ENCODE peak calls at places on chromosomes 13 and 19, in nine cellular contexts. One of them, this sample, is unnamed.

GRCh38 chr13:35891973-35892441 is 239.2 kb downstream of the DCLK1 start:
- DNase-seq in pancreas: no peak
- DNase-seq in mucosa of descending colon: no peak
- DNase-seq in heart right ventricle: no peak
- DNase-seq in foreskin fibroblast: peak; percentile 22
- DNase-seq in adrenal gland: no peak
- DNase-seq in HL-60: no peak
- DNase-seq in omental fat pad: no peak
- DNase-seq in PC-3: peak; percentile 87
- DNase-seq in this sample: no peak

GRCh38 chr13:50589139-50589538 is 254.4 kb downstream of the DLEU7 start:
- DNase-seq in mucosa of descending colon: no peak
- DNase-seq in PC-3: peak; percentile 61
- DNase-seq in HL-60: no peak
- DNase-seq in adrenal gland: peak; percentile 24
- DNase-seq in foreskin fibroblast: peak; percentile 97
- DNase-seq in omental fat pad: no peak
- DNase-seq in heart right ventricle: no peak
- DNase-seq in pancreas: no peak
- DNase-seq in this sample: peak; percentile 74

GRCh38 chr13:51714663-51715168 is 89.2 kb downstream of the DHRS12 start:
- DNase-seq in omental fat pad: no peak
- DNase-seq in heart right ventricle: no peak
- DNase-seq in PC-3: peak; percentile 82
- DNase-seq in adrenal gland: no peak
- DNase-seq in foreskin fibroblast: peak; percentile 83
- DNase-seq in HL-60: peak; percentile 27
- DNase-seq in pancreas: no peak
- DNase-seq in mucosa of descending colon: no peak
- DNase-seq in this sample: no peak

GRCh38 chr19:55251296-55252081 is 7.3 kb downstream of the PPP6R1 start:
- DNase-seq in omental fat pad: no peak
- DNase-seq in adrenal gland: no peak
- DNase-seq in pancreas: no peak
- DNase-seq in foreskin fibroblast: no peak
- DNase-seq in heart right ventricle: no peak
- DNase-seq in PC-3: peak; percentile 87
- DNase-seq in HL-60: no peak
- DNase-seq in mucosa of descending colon: no peak
- DNase-seq in this sample: no peak

GRCh38 chr13:19646062-19646461 is 12.6 kb downstream of the MPHOSPH8 start:
- DNase-seq in mucosa of descending colon: no peak
- DNase-seq in adrenal gland: no peak
- DNase-seq in heart right ventricle: no peak
- DNase-seq in HL-60: no peak
- DNase-seq in omental fat pad: no peak
- DNase-seq in foreskin fibroblast: no peak
- DNase-seq in PC-3: no peak
- DNase-seq in pancreas: no peak
- DNase-seq in this sample: no peak

GRCh38 chr13:67557642-67558241 is 327.6 kb upstream of the PCDH9 start:
- DNase-seq in foreskin fibroblast: no peak
- DNase-seq in HL-60: peak; percentile 12
- DNase-seq in heart right ventricle: no peak
- DNase-seq in adrenal gland: no peak
- DNase-seq in pancreas: no peak
- DNase-seq in mucosa of descending colon: no peak
- DNase-seq in PC-3: no peak
- DNase-seq in omental fat pad: no peak
- DNase-seq in this sample: no peak

GRCh38 chr13:30679483-30680330 is 55.6 kb upstream of the ALOX5AP start:
- DNase-seq in foreskin fibroblast: peak; percentile 55
- DNase-seq in heart right ventricle: no peak
- DNase-seq in adrenal gland: no peak
- DNase-seq in pancreas: no peak
- DNase-seq in PC-3: peak; percentile 27
- DNase-seq in mucosa of descending colon: no peak
- DNase-seq in omental fat pad: no peak
- DNase-seq in HL-60: no peak
- DNase-seq in this sample: no peak

GRCh38 chr19:53094749-53095575 is 8.3 kb downstream of the ZNF160 start:
- DNase-seq in HL-60: no peak
- DNase-seq in foreskin fibroblast: no peak
- DNase-seq in mucosa of descending colon: no peak
- DNase-seq in pancreas: no peak
- DNase-seq in omental fat pad: no peak
- DNase-seq in PC-3: no peak
- DNase-seq in adrenal gland: no peak
- DNase-seq in heart right ventricle: no peak
- DNase-seq in this sample: no peak

DNA sequence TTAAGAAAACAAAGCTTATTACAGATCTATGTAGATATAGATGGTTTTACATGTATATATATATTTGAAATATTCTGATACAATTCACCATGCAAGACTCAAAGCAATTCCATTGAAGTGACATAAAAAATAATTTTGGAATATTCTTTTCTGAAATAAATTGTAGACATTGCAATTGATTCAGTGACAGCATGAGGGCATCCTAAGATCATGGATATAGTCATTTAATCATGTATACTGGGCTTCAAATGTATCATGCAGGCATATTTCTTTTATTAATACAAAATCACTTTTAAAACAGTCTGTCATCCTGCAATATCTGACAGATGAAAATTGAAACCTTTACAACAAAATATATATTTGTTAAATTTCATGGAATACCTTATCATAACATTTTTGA is 286.7 kb upstream of the SLITRK6 start:
- DNase-seq in adrenal gland: no peak
- DNase-seq in mucosa of descending colon: no peak
- DNase-seq in HL-60: no peak
- DNase-seq in PC-3: peak; percentile 13
- DNase-seq in pancreas: no peak
- DNase-seq in omental fat pad: no peak
- DNase-seq in foreskin fibroblast: no peak
- DNase-seq in heart right ventricle: no peak
- DNase-seq in this sample: no peak
- TF ChIP-seq CTCF in adrenal gland: peak; percentile 10
- TF ChIP-seq CTCF in mucosa of descending colon: no peak
- TF ChIP-seq CTCF in HL-60: no peak
- TF ChIP-seq CTCF in PC-3: peak; percentile 48
- TF ChIP-seq CTCF in pancreas: no peak
- TF ChIP-seq CTCF in omental fat pad: no peak
- TF ChIP-seq CTCF in foreskin fibroblast: no peak
- TF ChIP-seq CTCF in heart right ventricle: no peak
- TF ChIP-seq CTCF in this sample: no peak

GRCh38 chr19:17020380-17020779 is 6.2 kb downstream of the CPAMD8 start:
- DNase-seq in PC-3: no peak
- DNase-seq in omental fat pad: no peak
- DNase-seq in adrenal gland: peak; percentile 60
- DNase-seq in HL-60: no peak
- DNase-seq in heart right ventricle: no peak
- DNase-seq in mucosa of descending colon: no peak
- DNase-seq in pancreas: no peak
- DNase-seq in foreskin fibroblast: no peak
- DNase-seq in this sample: no peak

GRCh38 chr19:17021328-17021727 is 5.3 kb downstream of the CPAMD8 start:
- DNase-seq in heart right ventricle: no peak
- DNase-seq in PC-3: no peak
- DNase-seq in foreskin fibroblast: no peak
- DNase-seq in adrenal gland: no peak
- DNase-seq in HL-60: no peak
- DNase-seq in omental fat pad: no peak
- DNase-seq in mucosa of descending colon: no peak
- DNase-seq in pancreas: no peak
- DNase-seq in this sample: no peak

GRCh38 chr19:17020823-17021222 is 5.8 kb downstream of the CPAMD8 start:
- DNase-seq in adrenal gland: no peak
- DNase-seq in foreskin fibroblast: no peak
- DNase-seq in PC-3: peak; percentile 30
- DNase-seq in HL-60: no peak
- DNase-seq in heart right ventricle: no peak
- DNase-seq in omental fat pad: no peak
- DNase-seq in mucosa of descending colon: no peak
- DNase-seq in pancreas: no peak
- DNase-seq in this sample: no peak

GRCh38 chr19:17023805-17024204 is 2.8 kb downstream of the CPAMD8 start:
- DNase-seq in foreskin fibroblast: no peak
- DNase-seq in omental fat pad: no peak
- DNase-seq in mucosa of descending colon: no peak
- DNase-seq in pancreas: no peak
- DNase-seq in PC-3: no peak
- DNase-seq in adrenal gland: no peak
- DNase-seq in HL-60: no peak
- DNase-seq in heart right ventricle: no peak
- DNase-seq in this sample: no peak

DNA sequence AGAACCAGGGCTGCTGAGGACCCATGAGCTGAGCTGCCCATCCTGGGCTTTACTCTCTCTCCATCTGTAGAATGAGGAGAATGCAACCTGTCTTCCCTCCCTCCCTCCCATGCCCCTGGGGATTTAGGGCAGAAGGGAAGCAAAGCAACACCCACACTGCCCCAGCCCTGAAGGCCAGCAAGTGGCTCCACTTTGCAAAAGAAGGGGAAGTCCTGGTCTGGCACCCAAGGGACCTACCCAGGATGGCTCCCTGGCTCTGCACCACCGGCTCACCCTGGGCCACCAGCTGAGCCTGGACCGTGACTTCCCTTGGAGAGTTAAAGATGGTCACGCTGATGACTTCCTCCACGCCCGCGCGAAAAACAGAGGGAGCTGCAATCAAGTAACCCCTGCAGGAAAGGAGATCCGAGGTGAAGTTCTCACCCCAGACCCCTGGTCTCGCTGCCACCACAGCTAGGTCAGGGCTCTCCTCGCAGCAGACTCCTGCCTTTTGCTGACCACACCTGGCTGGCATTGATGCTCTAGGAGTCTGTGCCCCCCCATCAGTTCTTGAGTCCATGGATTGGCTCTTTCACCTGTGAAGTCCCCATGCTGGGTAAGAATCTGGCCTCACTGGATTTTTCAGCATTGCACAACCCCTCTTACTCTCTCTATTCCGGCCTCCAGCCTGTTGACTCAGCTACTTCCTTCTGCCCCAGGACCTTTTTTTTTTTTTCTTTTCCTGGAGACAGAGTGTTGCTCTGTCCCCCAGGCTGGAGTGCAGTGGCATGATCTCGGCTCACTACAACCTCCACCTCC is 4.6 kb downstream of the CPAMD8 start:
- DNase-seq in PC-3: peak; percentile 88
- DNase-seq in pancreas: no peak
- DNase-seq in adrenal gland: peak; percentile 25
- DNase-seq in omental fat pad: no peak
- DNase-seq in HL-60: peak; percentile 58
- DNase-seq in heart right ventricle: no peak
- DNase-seq in foreskin fibroblast: peak; percentile 47
- DNase-seq in mucosa of descending colon: no peak
- DNase-seq in this sample: no peak
- TF ChIP-seq CTCF in PC-3: no peak
- TF ChIP-seq CTCF in pancreas: no peak
- TF ChIP-seq CTCF in adrenal gland: no peak
- TF ChIP-seq CTCF in omental fat pad: no peak
- TF ChIP-seq CTCF in HL-60: no peak
- TF ChIP-seq CTCF in heart right ventricle: no peak
- TF ChIP-seq CTCF in foreskin fibroblast: no peak
- TF ChIP-seq CTCF in mucosa of descending colon: no peak
- TF ChIP-seq CTCF in this sample: no peak

GRCh38 chr19:28208745-28209144 is 1004.2 kb downstream of the UQCRFS1 start:
- DNase-seq in PC-3: no peak
- DNase-seq in HL-60: no peak
- DNase-seq in foreskin fibroblast: no peak
- DNase-seq in mucosa of descending colon: no peak
- DNase-seq in pancreas: no peak
- DNase-seq in heart right ventricle: no peak
- DNase-seq in adrenal gland: no peak
- DNase-seq in omental fat pad: no peak
- DNase-seq in this sample: no peak
- TF ChIP-seq CTCF in PC-3: no peak
- TF ChIP-seq CTCF in HL-60: no peak
- TF ChIP-seq CTCF in foreskin fibroblast: no peak
- TF ChIP-seq CTCF in mucosa of descending colon: no peak
- TF ChIP-seq CTCF in pancreas: no peak
- TF ChIP-seq CTCF in heart right ventricle: no peak
- TF ChIP-seq CTCF in adrenal gland: no peak
- TF ChIP-seq CTCF in omental fat pad: no peak
- TF ChIP-seq CTCF in this sample: no peak

GRCh38 chr13:70370924-70371323 is 262.7 kb upstream of the KLHL1 start:
- DNase-seq in heart right ventricle: no peak
- DNase-seq in HL-60: no peak
- DNase-seq in pancreas: no peak
- DNase-seq in mucosa of descending colon: no peak
- DNase-seq in adrenal gland: no peak
- DNase-seq in foreskin fibroblast: no peak
- DNase-seq in omental fat pad: no peak
- DNase-seq in PC-3: no peak
- DNase-seq in this sample: no peak

GRCh38 chr13:70362820-70363219 is 254.6 kb upstream of the KLHL1 start:
- DNase-seq in pancreas: no peak
- DNase-seq in adrenal gland: no peak
- DNase-seq in foreskin fibroblast: no peak
- DNase-seq in HL-60: no peak
- DNase-seq in omental fat pad: no peak
- DNase-seq in PC-3: no peak
- DNase-seq in mucosa of descending colon: no peak
- DNase-seq in heart right ventricle: no peak
- DNase-seq in this sample: no peak

DNA sequence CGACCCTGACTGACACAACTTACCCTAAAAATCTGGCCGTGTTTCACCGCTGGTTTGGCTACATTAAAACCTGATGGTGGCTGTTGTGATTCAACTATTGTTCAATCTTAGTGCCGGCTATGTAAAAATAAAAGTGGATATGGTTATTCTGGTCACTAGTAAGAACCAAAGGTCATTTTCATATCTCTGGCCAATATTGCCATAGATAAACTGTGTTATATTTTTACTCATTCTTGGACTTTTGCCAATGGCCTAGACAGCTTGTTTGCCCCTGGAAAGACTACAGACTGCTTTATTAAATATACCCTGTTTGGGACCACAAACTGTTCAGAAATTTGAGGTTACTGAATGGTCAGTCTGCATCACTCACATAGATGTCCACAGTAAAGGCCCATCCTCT is 258.5 kb upstream of the KLHL1 start:
- DNase-seq in PC-3: no peak
- DNase-seq in adrenal gland: no peak
- DNase-seq in omental fat pad: no peak
- DNase-seq in HL-60: no peak
- DNase-seq in heart right ventricle: no peak
- DNase-seq in pancreas: no peak
- DNase-seq in mucosa of descending colon: no peak
- DNase-seq in foreskin fibroblast: no peak
- DNase-seq in this sample: no peak
- TF ChIP-seq CTCF in PC-3: no peak
- TF ChIP-seq CTCF in adrenal gland: no peak
- TF ChIP-seq CTCF in omental fat pad: no peak
- TF ChIP-seq CTCF in HL-60: no peak
- TF ChIP-seq CTCF in heart right ventricle: no peak
- TF ChIP-seq CTCF in pancreas: no peak
- TF ChIP-seq CTCF in mucosa of descending colon: no peak
- TF ChIP-seq CTCF in foreskin fibroblast: no peak
- TF ChIP-seq CTCF in this sample: no peak

DNA sequence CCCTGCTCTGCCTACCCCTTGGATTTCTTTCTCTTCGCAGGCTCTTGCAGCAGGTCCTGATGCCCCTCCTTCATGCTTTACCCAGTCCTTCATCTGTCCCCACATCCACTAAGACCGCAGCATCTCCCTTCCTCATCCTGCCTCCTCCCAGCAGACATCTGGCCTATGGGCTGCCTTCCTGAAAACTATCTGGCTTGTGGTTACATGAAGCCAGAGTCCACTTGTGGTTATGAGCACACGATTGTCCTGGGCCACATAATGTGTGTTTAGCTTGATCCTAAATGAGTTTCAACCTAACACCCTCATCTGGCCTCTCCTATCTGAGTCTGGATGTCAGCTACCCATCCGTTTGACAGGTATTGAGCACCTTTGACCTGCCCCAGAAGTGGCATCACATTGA is 5.5 kb upstream of the ZNF175 start:
- DNase-seq in pancreas: no peak
- DNase-seq in foreskin fibroblast: no peak
- DNase-seq in omental fat pad: no peak
- DNase-seq in mucosa of descending colon: no peak
- DNase-seq in HL-60: peak; percentile 83
- DNase-seq in adrenal gland: no peak
- DNase-seq in PC-3: no peak
- DNase-seq in heart right ventricle: no peak
- DNase-seq in this sample: no peak
- TF ChIP-seq CTCF in pancreas: no peak
- TF ChIP-seq CTCF in foreskin fibroblast: no peak
- TF ChIP-seq CTCF in omental fat pad: no peak
- TF ChIP-seq CTCF in mucosa of descending colon: no peak
- TF ChIP-seq CTCF in HL-60: no peak
- TF ChIP-seq CTCF in adrenal gland: no peak
- TF ChIP-seq CTCF in PC-3: no peak
- TF ChIP-seq CTCF in heart right ventricle: no peak
- TF ChIP-seq CTCF in this sample: no peak